ENCODE peak calls at places on chromosome 5, in ten cellular contexts. One of them, this sample, is unnamed.

GRCh38 chr5:150946351-150946905 is 41.6 kb upstream of the ZNF300 start:
- DNase-seq in progenitor cell of endocrine pancreas: no peak
- DNase-seq in stimulated activated naive CD4-positive, alpha-beta T cell: no peak
- DNase-seq in PC-3: no peak
- DNase-seq in DMS53: peak; percentile 94
- DNase-seq in activated T-cell treated with anti-CD3 and anti-CD28 coated beads, Interleukin-2, amount 50 U/mL, for 72 hours: no peak
- DNase-seq in GM10248: no peak
- DNase-seq in skeletal muscle cell: peak; percentile 43
- DNase-seq in upper lobe of left lung: peak; percentile 51
- DNase-seq in A549: no peak
- DNase-seq in this sample: no peak

GRCh38 chr5:81657386-81657785 is 93.5 kb downstream of the SSBP2 start:
- DNase-seq in progenitor cell of endocrine pancreas: no peak
- DNase-seq in stimulated activated naive CD4-positive, alpha-beta T cell: no peak
- DNase-seq in PC-3: peak; percentile 68
- DNase-seq in DMS53: peak; percentile 46
- DNase-seq in activated T-cell treated with anti-CD3 and anti-CD28 coated beads, Interleukin-2, amount 50 U/mL, for 72 hours: no peak
- DNase-seq in GM10248: no peak
- DNase-seq in skeletal muscle cell: no peak
- DNase-seq in upper lobe of left lung: no peak
- DNase-seq in A549: no peak
- DNase-seq in this sample: no peak

GRCh38 chr5:72633041-72633445 is 125.8 kb upstream of the ZNF366 start:
- DNase-seq in progenitor cell of endocrine pancreas: no peak
- DNase-seq in stimulated activated naive CD4-positive, alpha-beta T cell: no peak
- DNase-seq in PC-3: no peak
- DNase-seq in DMS53: no peak
- DNase-seq in activated T-cell treated with anti-CD3 and anti-CD28 coated beads, Interleukin-2, amount 50 U/mL, for 72 hours: no peak
- DNase-seq in GM10248: no peak
- DNase-seq in skeletal muscle cell: no peak
- DNase-seq in upper lobe of left lung: no peak
- DNase-seq in A549: no peak
- DNase-seq in this sample: no peak

GRCh38 chr5:42721484-42721883 is 35.1 kb upstream of the CCDC152 start:
- DNase-seq in progenitor cell of endocrine pancreas: no peak
- DNase-seq in stimulated activated naive CD4-positive, alpha-beta T cell: no peak
- DNase-seq in PC-3: no peak
- DNase-seq in DMS53: no peak
- DNase-seq in activated T-cell treated with anti-CD3 and anti-CD28 coated beads, Interleukin-2, amount 50 U/mL, for 72 hours: no peak
- DNase-seq in GM10248: no peak
- DNase-seq in skeletal muscle cell: no peak
- DNase-seq in upper lobe of left lung: no peak
- DNase-seq in A549: no peak
- DNase-seq in this sample: no peak

GRCh38 chr5:58890265-58890664 is 307.4 kb downstream of the RAB3C start:
- DNase-seq in progenitor cell of endocrine pancreas: no peak
- DNase-seq in stimulated activated naive CD4-positive, alpha-beta T cell: no peak
- DNase-seq in PC-3: no peak
- DNase-seq in DMS53: no peak
- DNase-seq in activated T-cell treated with anti-CD3 and anti-CD28 coated beads, Interleukin-2, amount 50 U/mL, for 72 hours: no peak
- DNase-seq in GM10248: no peak
- DNase-seq in skeletal muscle cell: no peak
- DNase-seq in upper lobe of left lung: no peak
- DNase-seq in A549: peak; percentile 39
- DNase-seq in this sample: no peak

GRCh38 chr5:66904189-66904588 is 292.4 kb downstream of the CD180 start:
- DNase-seq in progenitor cell of endocrine pancreas: no peak
- DNase-seq in stimulated activated naive CD4-positive, alpha-beta T cell: no peak
- DNase-seq in PC-3: no peak
- DNase-seq in DMS53: no peak
- DNase-seq in activated T-cell treated with anti-CD3 and anti-CD28 coated beads, Interleukin-2, amount 50 U/mL, for 72 hours: no peak
- DNase-seq in GM10248: no peak
- DNase-seq in skeletal muscle cell: no peak
- DNase-seq in upper lobe of left lung: no peak
- DNase-seq in A549: no peak
- DNase-seq in this sample: no peak

GRCh38 chr5:178296066-178296465 is 63.5 kb upstream of the PHYKPL start:
- DNase-seq in progenitor cell of endocrine pancreas: no peak
- DNase-seq in stimulated activated naive CD4-positive, alpha-beta T cell: no peak
- DNase-seq in PC-3: no peak
- DNase-seq in DMS53: no peak
- DNase-seq in activated T-cell treated with anti-CD3 and anti-CD28 coated beads, Interleukin-2, amount 50 U/mL, for 72 hours: no peak
- DNase-seq in GM10248: no peak
- DNase-seq in skeletal muscle cell: no peak
- DNase-seq in upper lobe of left lung: no peak
- DNase-seq in A549: no peak
- DNase-seq in this sample: no peak

GRCh38 chr5:15203376-15203775 is 296.6 kb upstream of the FBXL7 start:
- DNase-seq in progenitor cell of endocrine pancreas: no peak
- DNase-seq in stimulated activated naive CD4-positive, alpha-beta T cell: no peak
- DNase-seq in PC-3: no peak
- DNase-seq in DMS53: no peak
- DNase-seq in activated T-cell treated with anti-CD3 and anti-CD28 coated beads, Interleukin-2, amount 50 U/mL, for 72 hours: no peak
- DNase-seq in GM10248: no peak
- DNase-seq in skeletal muscle cell: peak; percentile 3
- DNase-seq in upper lobe of left lung: no peak
- DNase-seq in A549: no peak
- DNase-seq in this sample: no peak

GRCh38 chr5:33524476-33524875 is 83.7 kb downstream of the TARS1 start:
- DNase-seq in progenitor cell of endocrine pancreas: no peak
- DNase-seq in stimulated activated naive CD4-positive, alpha-beta T cell: no peak
- DNase-seq in PC-3: no peak
- DNase-seq in DMS53: no peak
- DNase-seq in activated T-cell treated with anti-CD3 and anti-CD28 coated beads, Interleukin-2, amount 50 U/mL, for 72 hours: no peak
- DNase-seq in GM10248: no peak
- DNase-seq in skeletal muscle cell: peak; percentile 47
- DNase-seq in upper lobe of left lung: no peak
- DNase-seq in A549: no peak
- DNase-seq in this sample: no peak

GRCh38 chr5:53167836-53168235 is 58.3 kb upstream of the MOCS2 start:
- DNase-seq in progenitor cell of endocrine pancreas: no peak
- DNase-seq in stimulated activated naive CD4-positive, alpha-beta T cell: no peak
- DNase-seq in PC-3: no peak
- DNase-seq in DMS53: no peak
- DNase-seq in activated T-cell treated with anti-CD3 and anti-CD28 coated beads, Interleukin-2, amount 50 U/mL, for 72 hours: no peak
- DNase-seq in GM10248: no peak
- DNase-seq in skeletal muscle cell: peak; percentile 84
- DNase-seq in upper lobe of left lung: no peak
- DNase-seq in A549: no peak
- DNase-seq in this sample: no peak

GRCh38 chr5:178113841-178114324 is 551 bp downstream of the N4BP3 start:
- DNase-seq in progenitor cell of endocrine pancreas: peak; percentile 29
- DNase-seq in stimulated activated naive CD4-positive, alpha-beta T cell: no peak
- DNase-seq in PC-3: no peak
- DNase-seq in DMS53: no peak
- DNase-seq in activated T-cell treated with anti-CD3 and anti-CD28 coated beads, Interleukin-2, amount 50 U/mL, for 72 hours: peak; percentile 22
- DNase-seq in GM10248: peak; percentile 59
- DNase-seq in skeletal muscle cell: no peak
- DNase-seq in upper lobe of left lung: peak; percentile 83
- DNase-seq in A549: no peak
- DNase-seq in this sample: no peak

GRCh38 chr5:59158165-59158564 is 575.3 kb downstream of the RAB3C start:
- DNase-seq in progenitor cell of endocrine pancreas: no peak
- DNase-seq in stimulated activated naive CD4-positive, alpha-beta T cell: no peak
- DNase-seq in PC-3: no peak
- DNase-seq in DMS53: peak; percentile 17
- DNase-seq in activated T-cell treated with anti-CD3 and anti-CD28 coated beads, Interleukin-2, amount 50 U/mL, for 72 hours: no peak
- DNase-seq in GM10248: no peak
- DNase-seq in skeletal muscle cell: no peak
- DNase-seq in upper lobe of left lung: no peak
- DNase-seq in A549: peak; percentile 20
- DNase-seq in this sample: no peak

GRCh38 chr5:53178830-53179229 is 69.3 kb upstream of the MOCS2 start:
- DNase-seq in progenitor cell of endocrine pancreas: no peak
- DNase-seq in stimulated activated naive CD4-positive, alpha-beta T cell: no peak
- DNase-seq in PC-3: no peak
- DNase-seq in DMS53: no peak
- DNase-seq in activated T-cell treated with anti-CD3 and anti-CD28 coated beads, Interleukin-2, amount 50 U/mL, for 72 hours: no peak
- DNase-seq in GM10248: no peak
- DNase-seq in skeletal muscle cell: no peak
- DNase-seq in upper lobe of left lung: no peak
- DNase-seq in A549: no peak
- DNase-seq in this sample: no peak

GRCh38 chr5:9775339-9775738 is 145.2 kb upstream of the TAS2R1 start:
- DNase-seq in progenitor cell of endocrine pancreas: no peak
- DNase-seq in stimulated activated naive CD4-positive, alpha-beta T cell: no peak
- DNase-seq in PC-3: peak; percentile 17
- DNase-seq in DMS53: peak; percentile 50
- DNase-seq in activated T-cell treated with anti-CD3 and anti-CD28 coated beads, Interleukin-2, amount 50 U/mL, for 72 hours: no peak
- DNase-seq in GM10248: no peak
- DNase-seq in skeletal muscle cell: no peak
- DNase-seq in upper lobe of left lung: no peak
- DNase-seq in A549: no peak
- DNase-seq in this sample: no peak

GRCh38 chr5:138890686-138891085 is 15.6 kb upstream of the LRRTM2 start:
- DNase-seq in progenitor cell of endocrine pancreas: no peak
- DNase-seq in stimulated activated naive CD4-positive, alpha-beta T cell: no peak
- DNase-seq in PC-3: no peak
- DNase-seq in DMS53: no peak
- DNase-seq in activated T-cell treated with anti-CD3 and anti-CD28 coated beads, Interleukin-2, amount 50 U/mL, for 72 hours: no peak
- DNase-seq in GM10248: no peak
- DNase-seq in skeletal muscle cell: no peak
- DNase-seq in upper lobe of left lung: no peak
- DNase-seq in A549: no peak
- DNase-seq in this sample: no peak

GRCh38 chr5:39076757-39077475 is 2.7 kb upstream of the RICTOR start:
- DNase-seq in progenitor cell of endocrine pancreas: no peak
- DNase-seq in stimulated activated naive CD4-positive, alpha-beta T cell: no peak
- DNase-seq in PC-3: peak; percentile 89
- DNase-seq in DMS53: no peak
- DNase-seq in activated T-cell treated with anti-CD3 and anti-CD28 coated beads, Interleukin-2, amount 50 U/mL, for 72 hours: no peak
- DNase-seq in GM10248: peak; percentile 33
- DNase-seq in skeletal muscle cell: no peak
- DNase-seq in upper lobe of left lung: no peak
- DNase-seq in A549: peak; percentile 57
- DNase-seq in this sample: no peak

GRCh38 chr5:16690243-16690839 is 73.5 kb upstream of the RETREG1 start:
- DNase-seq in progenitor cell of endocrine pancreas: peak; percentile 22
- DNase-seq in stimulated activated naive CD4-positive, alpha-beta T cell: no peak
- DNase-seq in PC-3: peak; percentile 87
- DNase-seq in DMS53: peak; percentile 72
- DNase-seq in activated T-cell treated with anti-CD3 and anti-CD28 coated beads, Interleukin-2, amount 50 U/mL, for 72 hours: peak; percentile 28
- DNase-seq in GM10248: peak; percentile 63
- DNase-seq in skeletal muscle cell: no peak
- DNase-seq in upper lobe of left lung: no peak
- DNase-seq in A549: peak; percentile 88
- DNase-seq in this sample: no peak

GRCh38 chr5:67986761-67987160 is 228.8 kb upstream of the PIK3R1 start:
- DNase-seq in progenitor cell of endocrine pancreas: no peak
- DNase-seq in stimulated activated naive CD4-positive, alpha-beta T cell: no peak
- DNase-seq in PC-3: no peak
- DNase-seq in DMS53: no peak
- DNase-seq in activated T-cell treated with anti-CD3 and anti-CD28 coated beads, Interleukin-2, amount 50 U/mL, for 72 hours: no peak
- DNase-seq in GM10248: no peak
- DNase-seq in skeletal muscle cell: no peak
- DNase-seq in upper lobe of left lung: no peak
- DNase-seq in A549: no peak
- DNase-seq in this sample: no peak

GRCh38 chr5:108079754-108080153 is 302.1 kb downstream of the FBXL17 start:
- DNase-seq in progenitor cell of endocrine pancreas: no peak
- DNase-seq in stimulated activated naive CD4-positive, alpha-beta T cell: no peak
- DNase-seq in PC-3: peak; percentile 13
- DNase-seq in DMS53: no peak
- DNase-seq in activated T-cell treated with anti-CD3 and anti-CD28 coated beads, Interleukin-2, amount 50 U/mL, for 72 hours: no peak
- DNase-seq in GM10248: no peak
- DNase-seq in skeletal muscle cell: no peak
- DNase-seq in upper lobe of left lung: no peak
- DNase-seq in A549: no peak
- DNase-seq in this sample: no peak

GRCh38 chr5:6190838-6191237 is 187.5 kb downstream of the MED10 start:
- DNase-seq in progenitor cell of endocrine pancreas: no peak
- DNase-seq in stimulated activated naive CD4-positive, alpha-beta T cell: no peak
- DNase-seq in PC-3: no peak
- DNase-seq in DMS53: no peak
- DNase-seq in activated T-cell treated with anti-CD3 and anti-CD28 coated beads, Interleukin-2, amount 50 U/mL, for 72 hours: no peak
- DNase-seq in GM10248: no peak
- DNase-seq in skeletal muscle cell: no peak
- DNase-seq in upper lobe of left lung: no peak
- DNase-seq in A549: no peak
- DNase-seq in this sample: no peak

This sample was measured in effector CD8-positive, alpha-beta T cell.